ENCODE peak calls at places on chromosomes 1 and 21, in four cellular contexts. V is progenitor cell of endocrine pancreas, R is head of caudate nucleus, K is cardiac fibroblast. I is an unnamed sample.
A peak's percentile ranks its signal among the peaks of the same experiment; 100 is the strongest.

GRCh38 chr1:31479801-31480200 is 66.8 kb downstream of the SERINC2 start:
- DNase-seq in K (peak; percentile 19), R (no peak), V (no peak), I (no peak)

GRCh38 chr1:56330400-56331026 is 248.8 kb downstream of the PLPP3 start:
- DNase-seq in V (no peak), R (no peak), K (peak; percentile 63), I (peak; percentile 87)

GRCh38 chr1:216726435-216726834 is 3.2 kb upstream of the ESRRG start:
- DNase-seq in K (no peak), R (no peak), V (no peak), I (no peak)

GRCh38 chr1:175554586-175554985 is 188.8 kb downstream of the TNR start:
- DNase-seq in R (no peak), K (no peak), V (no peak), I (peak; percentile 66)

GRCh38 chr1:51728611-51729155 is 111.8 kb downstream of the OSBPL9 start:
- DNase-seq in K (no peak), V (no peak), R (no peak), I (no peak)

GRCh38 chr1:99264201-99265021 is at the start of gene PLPPR4:
- DNase-seq in V (peak; percentile 58), R (peak; percentile 68), K (peak; percentile 11), I (peak; percentile 56)

GRCh38 chr1:245807306-245807705 is 652.5 kb downstream of the KIF26B start:
- DNase-seq in R (peak; percentile 26), K (peak; percentile 50), V (no peak), I (no peak)

GRCh38 chr1:62462370-62462769 is 25.5 kb downstream of the USP1 start:
- DNase-seq in K (no peak), V (no peak), R (no peak), I (no peak)

GRCh38 chr1:161887724-161888287 is 121.7 kb downstream of the ATF6 start:
- DNase-seq in R (no peak), V (no peak), K (peak; percentile 11), I (no peak)

GRCh38 chr1:62906428-62906886 is 122.5 kb downstream of the ATG4C start:
- DNase-seq in V (no peak), R (no peak), K (peak; percentile 15), I (peak; percentile 6)

GRCh38 chr21:17463441-17463840 is 49.4 kb upstream of the CXADR start:
- DNase-seq in V (no peak), K (peak; percentile 91), R (no peak), I (peak; percentile 44)

GRCh38 chr1:246565751-246566127 is 322 bp downstream of the TFB2M start:
- DNase-seq in K (peak; percentile 67), R (no peak), V (no peak), I (no peak)

GRCh38 chr21:42040411-42041180 is 30.4 kb upstream of the ZBTB21 start:
- DNase-seq in K (peak; percentile 95), V (no peak), R (no peak), I (peak; percentile 100)

GRCh38 chr1:112673589-112674439 is 645 bp upstream of the MOV10 start:
- DNase-seq in R (no peak), K (peak; percentile 87), V (no peak), I (peak; percentile 74)

GRCh38 chr1:207823880-207824566 is 72.2 kb downstream of the CD46 start:
- DNase-seq in R (peak; percentile 81), V (peak; percentile 23), K (peak; percentile 98), I (peak; percentile 98)

GRCh38 chr1:210853276-210853675 is 280.7 kb downstream of the KCNH1 start:
- DNase-seq in K (no peak), R (no peak), V (no peak), I (no peak)

I was measured in mesenchymal stem cell.